ENCODE peak calls at places on chromosomes 2 and 18, in nine cellular contexts. E is GM06990, C is GM20000, X is psoas muscle, F is sigmoid colon, H is upper lobe of right lung, O is ovary, J is GM13976, K is HFFc6. Z is an unnamed sample.

GRCh38 chr2:188527110-188527509 is 235.4 kb downstream of the GULP1 start:
- DNase-seq in E (no peak), C (no peak), X (no peak), F (no peak), H (no peak), O (no peak), J (no peak), K (no peak), Z (no peak)

GRCh38 chr2:73133566-73134227 is 20.9 kb upstream of the RAB11FIP5 start:
- DNase-seq in E (no peak), C (no peak), X (no peak), F (no peak), H (no peak), O (no peak), J (no peak), K (no peak), Z (no peak)

GRCh38 chr18:23578891-23579653 is 7.2 kb downstream of the NPC1 start:
- DNase-seq in E (no peak), C (no peak), X (no peak), F (no peak), H (no peak), O (no peak), J (no peak), K (no peak), Z (no peak)

GRCh38 chr2:38178556-38179419 is 102.8 kb upstream of the CYP1B1 start:
- DNase-seq in E (peak; percentile 34), C (peak; percentile 40), X (no peak), F (peak; percentile 70), H (no peak), O (no peak), J (peak; percentile 30), K (peak; percentile 79), Z (peak; percentile 76)

GRCh38 chr2:172101008-172101706 is 1.5 kb downstream of the DLX2 start:
- DNase-seq in E (no peak), C (peak; percentile 32), X (no peak), F (no peak), H (no peak), O (peak; percentile 52), J (peak; percentile 27), K (no peak), Z (no peak)

GRCh38 chr2:105375001-105375561 is 23.8 kb downstream of the FHL2 start:
- DNase-seq in E (no peak), C (no peak), X (no peak), F (no peak), H (no peak), O (peak; percentile 79), J (no peak), K (peak; percentile 52), Z (no peak)

GRCh38 chr2:105144941-105145300 is 96.6 kb upstream of the GPR45 start:
- DNase-seq in E (no peak), C (peak; percentile 50), X (no peak), F (no peak), H (no peak), O (no peak), J (peak; percentile 42), K (no peak), Z (peak; percentile 6)

GRCh38 chr2:136448435-136448834 is 316.9 kb upstream of the THSD7B start:
- DNase-seq in E (no peak), C (no peak), X (no peak), F (no peak), H (no peak), O (no peak), J (no peak), K (no peak), Z (no peak)

GRCh38 chr2:129925381-129925780 is 54.1 kb upstream of the RAB6C start:
- DNase-seq in E (no peak), C (no peak), X (no peak), F (no peak), H (no peak), O (no peak), J (no peak), K (no peak), Z (no peak)

GRCh38 chr2:20215183-20216040 is 9.5 kb downstream of the SDC1 start:
- DNase-seq in E (no peak), C (no peak), X (no peak), F (no peak), H (peak; percentile 43), O (no peak), J (no peak), K (no peak), Z (no peak)

GRCh38 chr2:224062481-224063307 is 23.6 kb upstream of the SERPINE2 start:
- DNase-seq in E (no peak), C (no peak), X (no peak), F (no peak), H (no peak), O (no peak), J (no peak), K (no peak), Z (no peak)

GRCh38 chr2:221447310-221447709 is 124.8 kb downstream of the EPHA4 start:
- DNase-seq in E (no peak), C (no peak), X (no peak), F (no peak), H (no peak), O (no peak), J (no peak), K (no peak), Z (no peak)

GRCh38 chr2:204021290-204022081 is 84.9 kb downstream of the ICOS start:
- DNase-seq in E (no peak), C (no peak), X (no peak), F (no peak), H (no peak), O (no peak), J (no peak), K (no peak), Z (no peak)

GRCh38 chr2:232668805-232669444 is 28.2 kb upstream of the GIGYF2 start:
- DNase-seq in E (no peak), C (no peak), X (no peak), F (no peak), H (no peak), O (peak; percentile 51), J (no peak), K (no peak), Z (peak; percentile 5)
- TF ChIP-seq CTCF in E (peak; percentile 43), C (no peak), X (peak; percentile 40), F (peak; percentile 6), H (peak; percentile 24), O (no peak), J (no peak), K (peak; percentile 61), Z (peak; percentile 24)

DNA sequence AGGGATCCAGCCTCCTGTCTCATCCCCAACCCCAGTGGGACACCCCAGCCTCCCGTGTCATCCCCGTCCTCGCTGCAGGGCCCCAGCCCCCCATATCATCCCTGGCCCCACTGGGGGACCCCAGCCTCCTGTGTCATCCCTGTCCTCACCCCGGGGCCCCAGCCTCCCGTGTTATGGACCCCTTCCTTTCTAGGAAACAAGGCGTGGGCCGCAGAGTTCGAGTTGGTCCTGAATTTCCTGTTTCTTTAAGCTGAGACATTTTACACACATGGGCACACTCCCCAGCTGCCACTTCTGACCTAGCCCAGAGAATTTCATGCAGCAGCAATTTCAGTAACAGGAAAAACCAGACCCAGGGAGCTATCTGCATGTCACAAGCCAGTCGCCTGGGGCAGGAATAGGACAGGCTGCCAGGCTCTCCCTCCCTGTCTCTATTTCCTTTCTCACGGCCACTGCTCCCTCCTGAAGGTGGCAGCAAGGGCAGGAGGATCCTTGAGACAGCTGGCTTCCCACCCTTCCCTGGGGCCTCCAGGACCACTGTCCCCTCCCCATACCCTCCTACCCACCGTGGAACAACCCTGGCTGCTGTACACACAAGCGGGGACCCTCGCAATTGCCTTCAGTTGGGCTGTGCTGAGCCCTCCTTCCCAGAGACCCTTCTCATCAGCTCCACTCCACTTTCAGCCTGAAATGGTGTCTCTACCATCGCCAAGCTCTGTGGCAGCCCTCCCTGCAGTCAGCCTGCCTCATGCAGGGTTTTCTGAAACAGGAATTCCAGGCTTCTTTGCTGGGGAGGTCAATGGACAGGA is 141.9 kb upstream of the ID2 start:
- DNase-seq in E (no peak), C (no peak), X (no peak), F (no peak), H (no peak), O (no peak), J (no peak), K (no peak), Z (no peak)
- TF ChIP-seq CTCF in E (no peak), C (no peak), X (no peak), F (no peak), H (no peak), O (no peak), J (no peak), K (no peak), Z (no peak)

DNA sequence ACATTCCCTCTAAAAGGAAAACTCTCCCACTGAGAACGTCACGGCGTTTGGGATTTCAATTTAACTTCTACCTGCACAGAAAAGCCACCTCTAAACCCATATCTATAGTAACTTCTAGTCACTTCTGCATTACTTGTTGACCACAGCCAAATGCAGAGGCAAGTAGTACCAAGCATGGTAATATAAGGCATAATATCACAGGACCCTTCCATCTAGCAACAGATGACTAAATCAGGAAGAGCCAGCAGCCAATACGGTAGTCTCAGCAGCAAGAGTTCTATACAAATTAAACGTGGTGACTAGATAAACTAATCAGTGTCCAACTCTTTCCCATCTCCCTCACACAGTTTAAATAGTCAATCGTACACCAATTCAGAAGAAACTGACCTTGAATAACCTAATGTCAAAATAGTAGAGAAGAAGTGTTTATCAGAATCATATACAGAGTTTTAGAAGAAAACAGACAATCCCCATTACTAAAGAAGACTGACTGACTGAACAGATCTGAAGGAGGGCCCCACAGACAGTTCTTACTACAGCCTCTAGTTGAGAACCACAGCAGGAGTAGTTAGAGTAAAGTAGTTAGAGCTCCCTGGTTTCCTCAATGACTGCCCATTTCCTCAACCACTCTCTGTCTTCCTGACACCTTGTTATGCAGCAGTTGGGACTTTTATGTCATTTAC is 30.0 kb downstream of the MEMO1 start:
- DNase-seq in E (peak; percentile 49), C (peak; percentile 77), X (no peak), F (no peak), H (no peak), O (no peak), J (peak; percentile 82), K (peak; percentile 21), Z (peak; percentile 81)
- TF ChIP-seq CTCF in E (no peak), C (no peak), X (no peak), F (no peak), H (no peak), O (no peak), J (no peak), K (no peak), Z (peak; percentile 11)

GRCh38 chr2:157900684-157901083 is 24.6 kb upstream of the ACVR1 start:
- DNase-seq in E (no peak), C (no peak), X (no peak), F (no peak), H (no peak), O (no peak), J (no peak), K (no peak), Z (no peak)

GRCh38 chr2:157903051-157903625 is 27.0 kb upstream of the ACVR1 start:
- DNase-seq in E (no peak), C (no peak), X (no peak), F (no peak), H (no peak), O (no peak), J (no peak), K (no peak), Z (no peak)

GRCh38 chr2:157899125-157899839 is 23.2 kb upstream of the ACVR1 start:
- DNase-seq in E (no peak), C (peak; percentile 18), X (no peak), F (no peak), H (no peak), O (no peak), J (no peak), K (no peak), Z (peak; percentile 62)

GRCh38 chr2:157900203-157900602 is 24.1 kb upstream of the ACVR1 start:
- DNase-seq in E (no peak), C (no peak), X (no peak), F (no peak), H (no peak), O (no peak), J (no peak), K (no peak), Z (no peak)

GRCh38 chr2:157901325-157901724 is 25.2 kb upstream of the ACVR1 start:
- DNase-seq in E (no peak), C (no peak), X (no peak), F (no peak), H (no peak), O (no peak), J (no peak), K (no peak), Z (peak; percentile 18)
- TF ChIP-seq CTCF in E (no peak), C (no peak), X (no peak), F (no peak), H (peak; percentile 9), O (no peak), J (peak; percentile 20), K (peak; percentile 58), Z (no peak)

Z was measured in GM12865.